ENCODE peak calls at places on chromosomes 5 and 9, in seven cellular contexts. D is HEK293T, H is WTC11, A is GM12878, R is HepG2, G is HCT116, Z is K562. W is an unnamed sample.

GRCh38 chr9:108860354-108860753 is 1.7 kb upstream of the ACTL7A start:
- DNase-seq in G (no peak), H (no peak), D (no peak), R (no peak), A (no peak), Z (no peak), W (no peak)

GRCh38 chr5:134289509-134290113 is 63.7 kb upstream of the PPP2CA start:
- DNase-seq in G (peak; percentile 83), A (peak; percentile 24), R (peak; percentile 84), Z (peak; percentile 85), H (peak; percentile 50), D (peak; percentile 53), W (peak; percentile 46)

GRCh38 chr5:22780756-22781155 is 72.4 kb downstream of the CDH12 start:
- DNase-seq in D (no peak), G (no peak), A (no peak), Z (no peak), H (no peak), R (no peak), W (no peak)

GRCh38 chr9:136438548-136438908 is 1.1 kb downstream of the INPP5E start:
- DNase-seq in D (peak; percentile 22), G (no peak), A (no peak), H (peak; percentile 31), R (no peak), Z (peak; percentile 25), W (no peak)

GRCh38 chr9:93675336-93676150 is 99.2 kb downstream of the PHF2 start:
- DNase-seq in A (no peak), H (peak; percentile 5), Z (no peak), G (no peak), D (no peak), R (no peak), W (peak; percentile 39)

GRCh38 chr5:137344723-137345322 is 154.3 kb downstream of the SPOCK1 start:
- DNase-seq in H (peak; percentile 74), G (peak; percentile 36), R (peak; percentile 26), A (no peak), Z (peak; percentile 57), D (peak; percentile 39), W (peak; percentile 9)

GRCh38 chr5:143002459-143003327 is 232.5 kb downstream of the ARHGAP26 start:
- DNase-seq in R (no peak), Z (peak; percentile 41), H (no peak), A (peak; percentile 82), G (no peak), D (peak; percentile 32), W (no peak)

GRCh38 chr5:140362875-140363630 is 3.1 kb downstream of the SLC4A9 start:
- DNase-seq in G (peak; percentile 65), R (peak; percentile 74), D (peak; percentile 88), A (no peak), H (peak; percentile 95), Z (peak; percentile 89), W (peak; percentile 99)

GRCh38 chr5:171927345-171927941 is 79.0 kb downstream of the FBXW11 start:
- DNase-seq in G (no peak), A (no peak), R (no peak), D (no peak), H (no peak), Z (peak; percentile 10), W (no peak)

GRCh38 chr5:107372723-107373487 is 297.8 kb downstream of the EFNA5 start:
- DNase-seq in A (no peak), Z (no peak), R (no peak), H (no peak), G (no peak), D (no peak), W (no peak)

GRCh38 chr5:107389769-107390168 is 281.0 kb downstream of the EFNA5 start:
- DNase-seq in H (no peak), D (no peak), Z (no peak), A (no peak), G (no peak), R (no peak), W (no peak)

GRCh38 chr5:169801324-169801777 is 164.3 kb downstream of the DOCK2 start:
- DNase-seq in A (no peak), G (no peak), D (no peak), Z (peak; percentile 40), H (no peak), R (no peak), W (no peak)

GRCh38 chr5:18270635-18271338 is 636.5 kb downstream of the TAF11L14 start:
- DNase-seq in H (no peak), Z (no peak), G (no peak), D (no peak), A (no peak), R (no peak), W (no peak)

GRCh38 chr9:19145881-19146280 is 18.6 kb upstream of the PLIN2 start:
- DNase-seq in A (no peak), R (no peak), Z (no peak), D (no peak), H (no peak), G (no peak), W (no peak)

GRCh38 chr9:967851-968641 is 8.4 kb upstream of the DMRT3 start:
- DNase-seq in R (no peak), D (peak; percentile 35), Z (no peak), G (no peak), A (no peak), H (peak; percentile 63), W (no peak)

GRCh38 chr5:111747336-111747735 is 9.7 kb downstream of the NREP start:
- DNase-seq in R (no peak), Z (no peak), H (no peak), G (no peak), D (no peak), A (no peak), W (no peak)

GRCh38 chr9:132797861-132798659 is 80.0 kb downstream of the AK8 start:
- DNase-seq in G (no peak), R (no peak), D (no peak), A (no peak), H (no peak), Z (no peak), W (no peak)

GRCh38 chr9:121604242-121604641 is 47.2 kb upstream of the DAB2IP start:
- DNase-seq in D (no peak), Z (peak; percentile 3), G (no peak), A (no peak), R (peak; percentile 82), H (no peak), W (no peak)

GRCh38 chr9:132731230-132731629 is 61.0 kb downstream of the GTF3C4 start:
- DNase-seq in A (no peak), G (no peak), H (no peak), Z (no peak), R (no peak), D (no peak), W (no peak)

GRCh38 chr9:81804306-81804705 is 115.0 kb upstream of the TLE1 start:
- DNase-seq in D (no peak), G (no peak), H (no peak), Z (no peak), R (no peak), A (no peak), W (no peak)

GRCh38 chr9:68780735-68781134 is 75.7 kb downstream of the PIP5K1B start:
- DNase-seq in H (no peak), G (no peak), R (peak; percentile 5), D (peak; percentile 19), A (no peak), Z (peak; percentile 32), W (no peak)

GRCh38 chr9:8292657-8293056 is 493.1 kb upstream of the DMAC1 start:
- DNase-seq in Z (no peak), D (no peak), R (no peak), G (no peak), A (no peak), H (no peak), W (no peak)

GRCh38 chr9:8287501-8287900 is 487.9 kb upstream of the DMAC1 start:
- DNase-seq in H (no peak), Z (no peak), D (no peak), R (no peak), G (no peak), A (no peak), W (no peak)

GRCh38 chr9:8282555-8282954 is 483.0 kb upstream of the DMAC1 start:
- DNase-seq in H (no peak), G (no peak), D (no peak), Z (no peak), A (no peak), R (no peak), W (no peak)

GRCh38 chr9:8284835-8285234 is 485.3 kb upstream of the DMAC1 start:
- DNase-seq in A (no peak), H (no peak), D (no peak), Z (no peak), R (no peak), G (no peak), W (no peak)

DNA sequence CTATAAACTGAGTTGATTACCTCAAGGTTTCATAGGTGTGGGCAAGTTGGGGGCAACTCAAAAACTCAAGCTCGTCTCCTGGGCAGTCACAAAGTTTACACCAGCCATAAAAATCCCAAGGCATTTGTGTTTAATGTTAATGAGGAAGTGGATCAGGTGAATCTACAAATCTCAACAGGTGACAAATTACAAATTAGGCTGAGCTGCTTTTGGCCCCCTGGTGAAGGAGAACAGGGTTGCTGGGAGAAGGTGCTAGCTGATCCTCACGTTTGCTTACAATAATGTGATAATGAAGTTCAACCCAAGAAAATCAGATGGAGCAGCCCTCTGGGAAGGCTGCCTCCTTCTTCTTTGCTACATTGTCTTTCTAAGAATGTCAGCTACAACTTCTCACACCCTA is 488.4 kb upstream of the DMAC1 start:
- DNase-seq in G (no peak), D (no peak), Z (no peak), A (no peak), R (no peak), H (no peak), W (no peak)
- TF ChIP-seq SP1 in G (no peak), D (no peak), Z (no peak), A (no peak), R (no peak), H (no peak), W (no peak)

DNA sequence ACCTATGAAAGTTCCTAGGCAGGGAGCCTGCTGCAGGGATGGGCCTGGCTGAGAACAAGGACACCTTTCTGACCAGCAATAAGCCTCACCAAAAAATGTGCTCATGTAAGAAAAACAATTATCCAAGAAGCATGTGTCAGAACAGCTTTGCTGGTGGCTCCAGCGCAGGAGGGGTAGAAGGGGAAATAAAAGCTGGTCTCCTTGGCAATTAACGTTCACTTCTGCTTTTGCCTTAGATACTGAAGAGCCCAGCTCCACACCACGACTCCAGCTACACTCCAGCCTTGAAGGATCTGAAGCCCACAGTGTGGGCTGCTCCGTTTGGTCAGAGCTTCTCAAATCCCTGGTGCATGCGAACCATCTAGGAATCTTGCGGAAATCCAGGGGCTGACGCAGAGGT is 107.6 kb upstream of the PHYKPL start:
- DNase-seq in Z (no peak), R (no peak), H (no peak), A (no peak), G (no peak), D (no peak), W (no peak)
- TF ChIP-seq SP1 in Z (no peak), R (no peak), H (no peak), A (no peak), G (no peak), D (no peak), W (no peak)

DNA sequence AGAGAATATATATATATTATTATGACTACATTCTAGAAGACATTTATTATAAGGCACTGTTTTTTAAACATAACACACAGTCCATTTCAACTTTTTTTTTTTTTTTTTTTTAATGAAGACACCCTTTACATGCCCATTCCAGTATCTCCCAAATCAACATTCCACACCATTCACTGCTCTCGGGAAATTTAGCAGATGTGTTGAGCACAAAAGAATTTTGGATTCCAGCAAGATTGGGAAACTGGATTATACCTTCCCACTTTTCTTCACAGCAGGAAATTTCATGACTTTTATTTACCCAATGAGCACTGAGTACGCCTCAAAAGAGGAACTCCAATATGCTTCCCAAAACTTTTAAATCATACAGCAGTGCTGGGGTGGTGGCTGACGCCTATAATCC is 333.6 kb upstream of the DAB2 start:
- DNase-seq in H (no peak), R (no peak), G (no peak), A (no peak), D (no peak), Z (no peak), W (no peak)
- TF ChIP-seq SP1 in H (no peak), R (no peak), G (no peak), A (no peak), D (no peak), Z (no peak), W (no peak)

GRCh38 chr9:123164285-123164684 is 104.1 kb downstream of the STRBP start:
- DNase-seq in A (peak; percentile 11), D (no peak), Z (no peak), G (no peak), R (no peak), H (no peak), W (no peak)
- TF ChIP-seq SP1 in A (no peak), D (no peak), Z (no peak), G (no peak), R (no peak), H (no peak), W (no peak)